ENCODE peak calls at places on chromosome 14, in five cellular contexts. One of them, this sample, is unnamed.

GRCh38 chr14:96584199-96584906 is 82.2 kb downstream of the PAPOLA start:
- DNase-seq in anterior cingulate cortex: no peak
- DNase-seq in RWPE1: peak
- DNase-seq in neuronal stem cell: peak
- DNase-seq in AG08396: no peak
- DNase-seq in this sample: peak

GRCh38 chr14:23379331-23380196 is 2.7 kb downstream of the CMTM5 start:
- DNase-seq in RWPE1: peak
- DNase-seq in neuronal stem cell: peak
- DNase-seq in AG08396: peak
- DNase-seq in anterior cingulate cortex: peak
- DNase-seq in this sample: peak

GRCh38 chr14:85590784-85591183 is 60.8 kb downstream of the FLRT2 start:
- DNase-seq in anterior cingulate cortex: no peak
- DNase-seq in neuronal stem cell: no peak
- DNase-seq in RWPE1: peak
- DNase-seq in AG08396: no peak
- DNase-seq in this sample: no peak

GRCh38 chr14:50067723-50068495 is 48.5 kb downstream of the VCPKMT start:
- DNase-seq in anterior cingulate cortex: no peak
- DNase-seq in RWPE1: peak
- DNase-seq in AG08396: peak
- DNase-seq in neuronal stem cell: no peak
- DNase-seq in this sample: peak

GRCh38 chr14:45252356-45253069 is 489 bp downstream of the MIS18BP1 start:
- DNase-seq in anterior cingulate cortex: no peak
- DNase-seq in AG08396: no peak
- DNase-seq in neuronal stem cell: no peak
- DNase-seq in RWPE1: no peak
- DNase-seq in this sample: no peak

GRCh38 chr14:37816135-37816534 is 220.7 kb downstream of the TTC6 start:
- DNase-seq in anterior cingulate cortex: no peak
- DNase-seq in AG08396: no peak
- DNase-seq in RWPE1: no peak
- DNase-seq in neuronal stem cell: no peak
- DNase-seq in this sample: no peak

GRCh38 chr14:50039734-50040400 is 76.5 kb downstream of the VCPKMT start:
- DNase-seq in AG08396: no peak
- DNase-seq in anterior cingulate cortex: no peak
- DNase-seq in RWPE1: peak
- DNase-seq in neuronal stem cell: no peak
- DNase-seq in this sample: peak

GRCh38 chr14:45332360-45332988 is 79.5 kb upstream of the MIS18BP1 start:
- DNase-seq in anterior cingulate cortex: no peak
- DNase-seq in neuronal stem cell: no peak
- DNase-seq in RWPE1: no peak
- DNase-seq in AG08396: no peak
- DNase-seq in this sample: no peak

GRCh38 chr14:64755661-64756265 is 51.5 kb downstream of the PLEKHG3 start:
- DNase-seq in AG08396: no peak
- DNase-seq in neuronal stem cell: no peak
- DNase-seq in anterior cingulate cortex: no peak
- DNase-seq in RWPE1: peak
- DNase-seq in this sample: no peak

GRCh38 chr14:24798911-24799310 is 164.9 kb upstream of the GZMB start:
- DNase-seq in neuronal stem cell: no peak
- DNase-seq in AG08396: no peak
- DNase-seq in anterior cingulate cortex: no peak
- DNase-seq in RWPE1: no peak
- DNase-seq in this sample: no peak

GRCh38 chr14:68643673-68644072 is 149.2 kb downstream of the ZFP36L1 start:
- DNase-seq in AG08396: no peak
- DNase-seq in neuronal stem cell: no peak
- DNase-seq in anterior cingulate cortex: no peak
- DNase-seq in RWPE1: no peak
- DNase-seq in this sample: no peak

GRCh38 chr14:92982941-92983340 is 60.0 kb downstream of the CHGA start:
- DNase-seq in anterior cingulate cortex: no peak
- DNase-seq in neuronal stem cell: no peak
- DNase-seq in RWPE1: no peak
- DNase-seq in AG08396: no peak
- DNase-seq in this sample: no peak

GRCh38 chr14:36556811-36557433 is 25.5 kb downstream of the NKX2-8 start:
- DNase-seq in AG08396: peak
- DNase-seq in neuronal stem cell: no peak
- DNase-seq in anterior cingulate cortex: no peak
- DNase-seq in RWPE1: peak
- DNase-seq in this sample: peak

GRCh38 chr14:105153331-105153731 is 15.2 kb downstream of the JAG2 start:
- DNase-seq in anterior cingulate cortex: no peak
- DNase-seq in RWPE1: no peak
- DNase-seq in AG08396: no peak
- DNase-seq in neuronal stem cell: no peak
- DNase-seq in this sample: peak

GRCh38 chr14:62015248-62015647 is 253.0 kb downstream of the SNAPC1 start:
- DNase-seq in anterior cingulate cortex: no peak
- DNase-seq in AG08396: no peak
- DNase-seq in neuronal stem cell: no peak
- DNase-seq in RWPE1: no peak
- DNase-seq in this sample: no peak

GRCh38 chr14:97841762-97842161 is 1044.6 kb downstream of the VRK1 start:
- DNase-seq in AG08396: no peak
- DNase-seq in anterior cingulate cortex: no peak
- DNase-seq in RWPE1: no peak
- DNase-seq in neuronal stem cell: no peak
- DNase-seq in this sample: no peak

GRCh38 chr14:77189479-77189878 is 7.9 kb downstream of the TMEM63C start:
- DNase-seq in neuronal stem cell: no peak
- DNase-seq in RWPE1: no peak
- DNase-seq in anterior cingulate cortex: no peak
- DNase-seq in AG08396: no peak
- DNase-seq in this sample: no peak

GRCh38 chr14:29521526-29522137 is 406.0 kb downstream of the PRKD1 start:
- DNase-seq in anterior cingulate cortex: no peak
- DNase-seq in RWPE1: no peak
- DNase-seq in neuronal stem cell: peak
- DNase-seq in AG08396: no peak
- DNase-seq in this sample: no peak

GRCh38 chr14:54730156-54730961 is 163.4 kb downstream of the SAMD4A start:
- DNase-seq in neuronal stem cell: no peak
- DNase-seq in RWPE1: no peak
- DNase-seq in AG08396: peak
- DNase-seq in anterior cingulate cortex: no peak
- DNase-seq in this sample: no peak

GRCh38 chr14:36662543-36663403 is 1.1 kb downstream of the PAX9 start:
- DNase-seq in neuronal stem cell: no peak
- DNase-seq in RWPE1: peak
- DNase-seq in anterior cingulate cortex: no peak
- DNase-seq in AG08396: no peak
- DNase-seq in this sample: peak

GRCh38 chr14:76446486-76446885 is 70.5 kb downstream of the ESRRB start:
- DNase-seq in anterior cingulate cortex: no peak
- DNase-seq in neuronal stem cell: no peak
- DNase-seq in AG08396: no peak
- DNase-seq in RWPE1: no peak
- DNase-seq in this sample: no peak

GRCh38 chr14:51208982-51209381 is 31.1 kb upstream of the TMX1 start:
- DNase-seq in neuronal stem cell: no peak
- DNase-seq in AG08396: no peak
- DNase-seq in RWPE1: no peak
- DNase-seq in anterior cingulate cortex: no peak
- DNase-seq in this sample: no peak

GRCh38 chr14:80587096-80587724 is 354.3 kb downstream of the CEP128 start:
- DNase-seq in neuronal stem cell: no peak
- DNase-seq in AG08396: peak
- DNase-seq in anterior cingulate cortex: no peak
- DNase-seq in RWPE1: peak
- DNase-seq in this sample: no peak

GRCh38 chr14:32762886-32763285 is 175.8 kb upstream of the NPAS3 start:
- DNase-seq in AG08396: no peak
- DNase-seq in RWPE1: no peak
- DNase-seq in neuronal stem cell: no peak
- DNase-seq in anterior cingulate cortex: no peak
- DNase-seq in this sample: no peak

GRCh38 chr14:73771848-73772705 is 57.9 kb upstream of the PNMA1 start:
- DNase-seq in RWPE1: peak
- DNase-seq in neuronal stem cell: no peak
- DNase-seq in AG08396: peak
- DNase-seq in anterior cingulate cortex: no peak
- DNase-seq in this sample: peak

GRCh38 chr14:89331398-89331797 is 85.6 kb downstream of the FOXN3 start:
- DNase-seq in AG08396: no peak
- DNase-seq in RWPE1: no peak
- DNase-seq in neuronal stem cell: no peak
- DNase-seq in anterior cingulate cortex: no peak
- DNase-seq in this sample: no peak

GRCh38 chr14:84544486-84544885 is 985.5 kb upstream of the FLRT2 start:
- DNase-seq in neuronal stem cell: no peak
- DNase-seq in AG08396: no peak
- DNase-seq in anterior cingulate cortex: no peak
- DNase-seq in RWPE1: no peak
- DNase-seq in this sample: no peak

GRCh38 chr14:34623506-34623905 is 6.4 kb downstream of the SNX6 start:
- DNase-seq in RWPE1: peak
- DNase-seq in neuronal stem cell: no peak
- DNase-seq in AG08396: no peak
- DNase-seq in anterior cingulate cortex: no peak
- DNase-seq in this sample: no peak

GRCh38 chr14:96888593-96888992 is 91.4 kb downstream of the VRK1 start:
- DNase-seq in anterior cingulate cortex: no peak
- DNase-seq in RWPE1: no peak
- DNase-seq in AG08396: no peak
- DNase-seq in neuronal stem cell: peak
- DNase-seq in this sample: no peak

GRCh38 chr14:44154446-44154845 is 352.6 kb downstream of the FSCB start:
- DNase-seq in AG08396: no peak
- DNase-seq in neuronal stem cell: no peak
- DNase-seq in RWPE1: no peak
- DNase-seq in anterior cingulate cortex: no peak
- DNase-seq in this sample: no peak

This sample was measured in MG63.